ENCODE peak calls at places on chromosomes 6 and 20, in five cellular contexts. K is ovary, M is fibroblast of lung, C is upper lobe of right lung, E is H1. L is an unnamed sample.

GRCh38 chr6:133396225-133396624 is 155.1 kb downstream of the EYA4 start:
- DNase-seq in K (no peak), M (peak; percentile 51), C (no peak), E (no peak), L (peak; percentile 37)

GRCh38 chr20:20241966-20242365 is 125.9 kb upstream of the INSM1 start:
- DNase-seq in K (no peak), M (no peak), C (no peak), E (no peak), L (no peak)

GRCh38 chr20:38173237-38174156 is 8.4 kb upstream of the TGM2 start:
- DNase-seq in K (no peak), M (peak; percentile 87), C (peak; percentile 61), E (no peak), L (peak; percentile 85)

GRCh38 chr6:168320661-168321060 is 1.1 kb upstream of the DACT2 start:
- DNase-seq in K (no peak), M (no peak), C (no peak), E (no peak), L (no peak)

GRCh38 chr6:97282238-97282725 is 734 bp downstream of the MMS22L start:
- DNase-seq in K (no peak), M (peak; percentile 7), C (no peak), E (no peak), L (peak; percentile 11)

GRCh38 chr6:26240981-26241770 is 123.8 kb upstream of the BTN3A2 start:
- DNase-seq in K (no peak), M (peak; percentile 85), C (no peak), E (no peak), L (no peak)

GRCh38 chr6:47484616-47485015 is 7.0 kb downstream of the CD2AP start:
- DNase-seq in K (no peak), M (peak; percentile 77), C (no peak), E (no peak), L (peak; percentile 61)

GRCh38 chr6:130033999-130034814 is 15.8 kb downstream of the L3MBTL3 start:
- DNase-seq in K (peak; percentile 53), M (peak; percentile 87), C (no peak), E (no peak), L (peak; percentile 79)

GRCh38 chr6:5996701-5997419 is 9.9 kb downstream of the NRN1 start:
- DNase-seq in K (no peak), M (no peak), C (no peak), E (peak; percentile 72), L (peak; percentile 43)

GRCh38 chr6:109834595-109835437 is 143.3 kb upstream of the GPR6 start:
- DNase-seq in K (no peak), M (no peak), C (no peak), E (no peak), L (no peak)

GRCh38 chr6:107152633-107153032 is 37.3 kb upstream of the BEND3 start:
- DNase-seq in K (no peak), M (no peak), C (no peak), E (no peak), L (no peak)

GRCh38 chr6:138428943-138429616 is 25.1 kb downstream of the HEBP2 start:
- DNase-seq in K (no peak), M (peak; percentile 84), C (no peak), E (no peak), L (peak; percentile 78)

GRCh38 chr6:162690158-162690557 is 37.4 kb downstream of the PRKN start:
- DNase-seq in K (no peak), M (no peak), C (no peak), E (no peak), L (no peak)

GRCh38 chr20:51622004-51622874 is 79.7 kb upstream of the NFATC2 start:
- DNase-seq in K (no peak), M (no peak), C (no peak), E (no peak), L (no peak)

GRCh38 chr6:44297063-44298038 is 15.8 kb downstream of the AARS2 start:
- DNase-seq in K (peak; percentile 66), M (no peak), C (no peak), E (peak; percentile 87), L (peak; percentile 49)

GRCh38 chr20:23515250-23515939 is 24.5 kb downstream of the CST8 start:
- DNase-seq in K (no peak), M (no peak), C (no peak), E (no peak), L (no peak)

GRCh38 chr20:56554869-56555268 is 21.8 kb downstream of the FAM209B start:
- DNase-seq in K (no peak), M (peak; percentile 95), C (no peak), E (no peak), L (peak; percentile 16)

GRCh38 chr6:41675176-41675767 is 37.0 kb downstream of the MDFI start:
- DNase-seq in K (no peak), M (no peak), C (no peak), E (no peak), L (no peak)

GRCh38 chr20:50450961-50451752 is 59.0 kb upstream of the PTPN1 start:
- DNase-seq in K (no peak), M (peak; percentile 77), C (no peak), E (peak; percentile 62), L (peak; percentile 76)

GRCh38 chr20:34705008-34705382 is 851 bp downstream of the TP53INP2 start:
- DNase-seq in K (no peak), M (no peak), C (no peak), E (no peak), L (no peak)

GRCh38 chr20:35743693-35744491 is 1.8 kb upstream of the RBM39 start:
- DNase-seq in K (peak; percentile 38), M (no peak), C (peak; percentile 69), E (no peak), L (no peak)
- H3K4me3 ChIP-seq in K (no peak overlapping the region), M (no peak overlapping the region), C (peak overlapping the region; percentile 66), E (no peak overlapping the region), L (no peak overlapping the region)

DNA sequence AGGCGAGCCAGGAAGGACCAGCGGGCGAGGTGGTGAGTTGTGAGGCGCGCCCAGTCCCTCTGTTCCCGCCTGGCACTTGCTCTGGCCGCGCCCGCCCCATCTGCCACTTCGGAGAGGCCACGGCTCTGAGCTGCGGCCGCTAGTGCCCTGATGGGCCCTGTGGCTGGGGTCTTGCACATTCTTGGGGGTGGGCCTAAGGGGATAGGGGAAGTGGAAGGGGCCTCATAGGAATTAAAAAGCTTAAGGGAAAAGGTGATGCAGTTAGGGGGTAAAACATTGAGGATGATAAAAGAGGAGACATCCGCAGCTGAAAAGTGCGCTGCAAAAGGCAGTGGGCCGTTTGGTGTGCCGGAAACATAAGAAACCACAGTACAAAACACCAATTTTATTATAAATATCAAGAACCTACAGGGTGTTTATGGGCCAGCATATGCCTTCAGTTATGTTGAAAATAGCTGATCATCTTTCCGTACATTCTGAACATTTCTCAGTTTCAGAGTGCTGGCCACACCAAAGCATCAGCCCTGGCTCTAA is 1.1 kb upstream of the PSMB8 start:
- DNase-seq in K (no peak), M (no peak), C (no peak), E (no peak), L (no peak)
- H3K4me3 ChIP-seq in K (peak overlapping the region; percentile 73), M (peak overlapping the region; percentile 94), C (peak overlapping the region; percentile 94), E (peak overlapping the region; percentile 59), L (peak overlapping the region; percentile 28)

DNA sequence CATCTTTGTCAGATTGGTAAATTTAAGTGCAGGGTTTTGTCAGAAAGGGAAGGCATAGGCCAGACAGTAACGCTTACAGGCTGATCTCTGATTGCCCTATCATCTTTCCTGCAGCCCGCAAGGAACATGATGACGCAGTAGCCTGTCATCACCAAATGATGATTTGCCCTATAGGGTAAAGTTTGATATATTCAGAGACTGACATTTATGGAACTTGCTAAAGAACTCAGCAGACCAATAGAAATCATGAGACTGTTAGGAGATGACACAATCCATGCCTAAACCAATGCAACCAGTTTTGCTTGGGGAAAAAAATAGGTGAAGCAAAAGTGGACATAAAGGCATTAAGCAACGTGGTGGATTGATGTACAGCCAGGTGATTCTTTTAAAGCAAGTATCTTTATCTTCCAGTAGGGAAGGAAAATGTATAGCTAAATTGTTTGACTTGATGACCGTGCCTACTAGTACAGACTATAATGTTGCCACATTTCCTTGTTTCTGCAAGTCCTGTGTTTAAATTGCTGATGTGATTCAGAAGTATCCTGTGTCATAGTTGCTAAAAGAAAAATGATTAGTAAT is 2.4 kb downstream of the NUS1 start:
- DNase-seq in K (no peak), M (peak; percentile 58), C (no peak), E (no peak), L (no peak)
- H3K4me3 ChIP-seq in K (no peak overlapping the region), M (peak overlapping the region; percentile 78), C (peak overlapping the region; percentile 66), E (no peak overlapping the region), L (no peak overlapping the region)

DNA sequence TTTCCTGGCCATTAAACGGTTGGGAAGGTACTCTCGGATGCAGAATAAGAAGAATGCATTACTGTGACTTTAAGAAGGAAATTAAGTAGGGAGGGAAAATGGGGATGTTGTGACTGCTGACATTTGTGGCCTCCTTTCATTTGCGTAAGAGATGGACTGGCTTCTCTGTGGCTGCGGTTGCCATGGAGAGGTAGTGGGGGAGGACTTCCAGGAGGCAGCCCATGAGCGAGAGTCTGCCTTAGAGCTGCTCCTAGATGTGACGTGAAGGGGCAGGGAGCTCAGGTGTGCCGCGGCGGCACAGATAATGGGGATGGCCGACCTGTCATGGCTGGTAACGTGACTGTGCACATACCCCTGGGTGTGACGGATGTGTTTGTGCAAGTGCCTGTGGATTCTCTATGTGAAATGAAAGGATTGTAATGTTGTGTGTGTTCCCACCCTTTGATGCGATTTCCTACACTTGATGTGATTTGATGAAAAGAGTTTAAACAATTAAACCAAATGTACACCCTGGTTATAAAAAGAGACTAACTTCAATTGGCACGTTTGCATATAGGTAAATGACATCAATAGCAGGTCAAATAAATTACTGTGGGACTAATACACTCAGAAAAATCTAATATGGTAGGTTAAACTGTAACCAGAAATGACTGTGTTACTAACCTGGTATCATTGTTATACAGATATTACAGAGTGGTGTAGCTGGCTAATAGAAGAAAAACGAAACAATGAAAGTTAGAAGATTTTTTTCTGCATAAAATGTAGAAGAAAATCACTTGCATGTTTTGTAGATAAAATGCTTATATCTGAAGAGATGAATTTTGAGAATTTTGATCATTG is 48.9 kb downstream of the HIVEP1 start:
- DNase-seq in K (no peak), M (peak; percentile 51), C (peak; percentile 77), E (no peak), L (peak; percentile 84)
- H3K4me3 ChIP-seq in K (no peak overlapping the region), M (no peak overlapping the region), C (no peak overlapping the region), E (no peak overlapping the region), L (no peak overlapping the region)

L was measured in cardiac muscle cell.